ENCODE peak calls at places on chromosomes 12 and 14, in five cellular contexts. One of them, this sample, is unnamed. For H3K27me3 and H3K36me3, the result is how much of the 10 kb centered on the place peaks cover.

GRCh38 chr12:87660987-87661769 is 368.0 kb downstream of the C12orf50 start:
- DNase-seq in mesenchymal stem cell: no peak
- DNase-seq in HepG2: no peak
- DNase-seq in CD8-positive, alpha-beta memory T cell: no peak
- DNase-seq in fibroblast of lung: peak
- DNase-seq in this sample: no peak

GRCh38 chr12:88624911-88625310 is 44.6 kb upstream of the KITLG start:
- DNase-seq in mesenchymal stem cell: peak
- DNase-seq in CD8-positive, alpha-beta memory T cell: no peak
- DNase-seq in HepG2: no peak
- DNase-seq in fibroblast of lung: peak
- DNase-seq in this sample: no peak

GRCh38 chr14:97164014-97164413 is 366.8 kb downstream of the VRK1 start:
- DNase-seq in mesenchymal stem cell: no peak
- DNase-seq in CD8-positive, alpha-beta memory T cell: no peak
- DNase-seq in fibroblast of lung: no peak
- DNase-seq in HepG2: no peak
- DNase-seq in this sample: no peak

GRCh38 chr12:1502856-1503255 is 91.5 kb downstream of the FBXL14 start:
- DNase-seq in HepG2: no peak
- DNase-seq in fibroblast of lung: no peak
- DNase-seq in mesenchymal stem cell: no peak
- DNase-seq in CD8-positive, alpha-beta memory T cell: no peak
- DNase-seq in this sample: no peak

GRCh38 chr12:9271875-9272274 is 63.7 kb upstream of the PZP start:
- DNase-seq in mesenchymal stem cell: no peak
- DNase-seq in HepG2: no peak
- DNase-seq in CD8-positive, alpha-beta memory T cell: no peak
- DNase-seq in fibroblast of lung: no peak
- DNase-seq in this sample: no peak

GRCh38 chr14:100536721-100537700 is 50.2 kb downstream of the BEGAIN start:
- DNase-seq in fibroblast of lung: no peak
- DNase-seq in CD8-positive, alpha-beta memory T cell: peak
- DNase-seq in mesenchymal stem cell: no peak
- DNase-seq in HepG2: no peak
- DNase-seq in this sample: peak

GRCh38 chr12:72075891-72076557 is 137.4 kb downstream of the TPH2 start:
- DNase-seq in fibroblast of lung: no peak
- DNase-seq in HepG2: no peak
- DNase-seq in CD8-positive, alpha-beta memory T cell: no peak
- DNase-seq in mesenchymal stem cell: no peak
- DNase-seq in this sample: peak

GRCh38 chr12:10310926-10311705 is 3.4 kb downstream of the KLRD1 start:
- DNase-seq in mesenchymal stem cell: no peak
- DNase-seq in HepG2: no peak
- DNase-seq in fibroblast of lung: peak
- DNase-seq in CD8-positive, alpha-beta memory T cell: no peak
- DNase-seq in this sample: no peak

GRCh38 chr14:23153891-23154796 is 29.3 kb downstream of the SLC7A8 start:
- DNase-seq in fibroblast of lung: peak
- DNase-seq in CD8-positive, alpha-beta memory T cell: no peak
- DNase-seq in mesenchymal stem cell: no peak
- DNase-seq in HepG2: no peak
- DNase-seq in this sample: peak

GRCh38 chr12:76876696-76877229 is 2.1 kb downstream of the CSRP2 start:
- DNase-seq in mesenchymal stem cell: no peak
- DNase-seq in fibroblast of lung: no peak
- DNase-seq in CD8-positive, alpha-beta memory T cell: no peak
- DNase-seq in HepG2: no peak
- DNase-seq in this sample: no peak

GRCh38 chr12:62785941-62786559 is 148.9 kb downstream of the PPM1H start:
- DNase-seq in HepG2: no peak
- DNase-seq in fibroblast of lung: peak
- DNase-seq in CD8-positive, alpha-beta memory T cell: no peak
- DNase-seq in mesenchymal stem cell: peak
- DNase-seq in this sample: no peak

GRCh38 chr14:105665247-105665950 is 139.0 kb downstream of the TMEM121 start:
- DNase-seq in mesenchymal stem cell: no peak
- DNase-seq in HepG2: no peak
- DNase-seq in CD8-positive, alpha-beta memory T cell: peak
- DNase-seq in fibroblast of lung: no peak
- DNase-seq in this sample: no peak

GRCh38 chr14:80278293-80279037 is 67.2 kb upstream of the DIO2 start:
- DNase-seq in fibroblast of lung: peak
- DNase-seq in mesenchymal stem cell: peak
- DNase-seq in CD8-positive, alpha-beta memory T cell: no peak
- DNase-seq in HepG2: no peak
- DNase-seq in this sample: no peak

GRCh38 chr12:106423291-106423690 is 65.7 kb downstream of the POLR3B start:
- DNase-seq in fibroblast of lung: no peak
- DNase-seq in mesenchymal stem cell: no peak
- DNase-seq in CD8-positive, alpha-beta memory T cell: no peak
- DNase-seq in HepG2: no peak
- DNase-seq in this sample: no peak

GRCh38 chr12:87270894-87271293 is 758.3 kb downstream of the C12orf50 start:
- DNase-seq in HepG2: no peak
- DNase-seq in CD8-positive, alpha-beta memory T cell: no peak
- DNase-seq in fibroblast of lung: peak
- DNase-seq in mesenchymal stem cell: no peak
- DNase-seq in this sample: no peak

GRCh38 chr12:45377815-45378214 is 161.9 kb downstream of the ANO6 start:
- DNase-seq in CD8-positive, alpha-beta memory T cell: no peak
- DNase-seq in HepG2: no peak
- DNase-seq in fibroblast of lung: no peak
- DNase-seq in mesenchymal stem cell: no peak
- DNase-seq in this sample: no peak

GRCh38 chr12:105922670-105923102 is 216.1 kb downstream of the NUAK1 start:
- DNase-seq in mesenchymal stem cell: peak
- DNase-seq in HepG2: no peak
- DNase-seq in fibroblast of lung: peak
- DNase-seq in CD8-positive, alpha-beta memory T cell: no peak
- DNase-seq in this sample: no peak

GRCh38 chr14:21526672-21527319 is 650 bp upstream of the SALL2 start:
- DNase-seq in CD8-positive, alpha-beta memory T cell: no peak
- DNase-seq in mesenchymal stem cell: no peak
- DNase-seq in fibroblast of lung: no peak
- DNase-seq in HepG2: no peak
- DNase-seq in this sample: peak

GRCh38 chr14:75522224-75522764 is at the start of gene BATF:
- DNase-seq in CD8-positive, alpha-beta memory T cell: peak
- DNase-seq in HepG2: no peak
- DNase-seq in fibroblast of lung: no peak
- DNase-seq in mesenchymal stem cell: no peak
- DNase-seq in this sample: no peak

GRCh38 chr12:120404271-120404670 is 33.6 kb upstream of the COX6A1 start:
- DNase-seq in CD8-positive, alpha-beta memory T cell: no peak
- DNase-seq in mesenchymal stem cell: no peak
- DNase-seq in HepG2: no peak
- DNase-seq in fibroblast of lung: no peak
- DNase-seq in this sample: peak

GRCh38 chr14:66401447-66402095 is 84.6 kb upstream of the CCDC196 start:
- DNase-seq in fibroblast of lung: peak
- DNase-seq in mesenchymal stem cell: no peak
- DNase-seq in CD8-positive, alpha-beta memory T cell: no peak
- DNase-seq in HepG2: peak
- DNase-seq in this sample: no peak

GRCh38 chr14:104187931-104188726 is 49.7 kb downstream of the KIF26A start:
- DNase-seq in HepG2: no peak
- DNase-seq in mesenchymal stem cell: no peak
- DNase-seq in CD8-positive, alpha-beta memory T cell: no peak
- DNase-seq in fibroblast of lung: no peak
- DNase-seq in this sample: peak

GRCh38 chr14:32049361-32050103 is 27.6 kb upstream of the ARHGAP5 start:
- DNase-seq in HepG2: no peak
- DNase-seq in mesenchymal stem cell: no peak
- DNase-seq in CD8-positive, alpha-beta memory T cell: no peak
- DNase-seq in fibroblast of lung: peak
- DNase-seq in this sample: no peak

GRCh38 chr14:101781240-101782061 is 19.9 kb downstream of the PPP2R5C start:
- DNase-seq in CD8-positive, alpha-beta memory T cell: no peak
- DNase-seq in mesenchymal stem cell: peak
- DNase-seq in fibroblast of lung: peak
- DNase-seq in HepG2: no peak
- DNase-seq in this sample: peak

GRCh38 chr12:28222081-28222700 is 31.9 kb downstream of the CCDC91 start:
- DNase-seq in fibroblast of lung: peak
- DNase-seq in mesenchymal stem cell: no peak
- DNase-seq in CD8-positive, alpha-beta memory T cell: peak
- DNase-seq in HepG2: no peak
- DNase-seq in this sample: no peak

GRCh38 chr12:77401480-77402105 is 336.2 kb upstream of the E2F7 start:
- DNase-seq in CD8-positive, alpha-beta memory T cell: no peak
- DNase-seq in fibroblast of lung: peak
- DNase-seq in HepG2: no peak
- DNase-seq in mesenchymal stem cell: no peak
- DNase-seq in this sample: no peak

GRCh38 chr12:106498056-106498455 is 84.7 kb upstream of the RFX4 start:
- DNase-seq in fibroblast of lung: peak
- DNase-seq in mesenchymal stem cell: no peak
- DNase-seq in CD8-positive, alpha-beta memory T cell: no peak
- DNase-seq in HepG2: no peak
- DNase-seq in this sample: no peak

GRCh38 chr12:132413931-132414588 is 75.9 kb upstream of the FBRSL1 start:
- DNase-seq in fibroblast of lung: no peak
- DNase-seq in HepG2: no peak
- DNase-seq in mesenchymal stem cell: no peak
- DNase-seq in CD8-positive, alpha-beta memory T cell: no peak
- DNase-seq in this sample: peak

GRCh38 chr14:39370415-39370814 is 61.8 kb downstream of the FBXO33 start:
- DNase-seq in HepG2: no peak
- DNase-seq in mesenchymal stem cell: no peak
- DNase-seq in fibroblast of lung: no peak
- DNase-seq in CD8-positive, alpha-beta memory T cell: no peak
- DNase-seq in this sample: no peak

DNA sequence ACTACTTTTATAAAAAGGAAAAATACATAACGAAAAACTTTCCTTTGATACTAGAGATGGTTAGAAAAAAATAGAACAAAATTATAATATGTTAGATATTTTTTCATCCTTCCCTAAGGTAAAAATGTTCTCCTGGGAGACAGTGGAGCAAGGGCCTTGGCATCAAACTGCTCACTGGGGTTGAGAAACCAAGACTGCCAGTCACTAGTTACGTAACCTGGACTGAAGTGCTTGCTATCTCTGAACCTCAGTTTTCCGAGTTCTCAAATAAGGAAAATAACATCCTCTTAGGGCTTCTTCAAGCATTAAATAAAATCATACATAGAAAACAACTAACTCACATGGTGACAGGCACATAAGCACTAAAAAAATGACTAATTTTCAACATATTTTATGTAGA is 48.2 kb upstream of the FRMD6 start:
- DNase-seq in mesenchymal stem cell: peak
- DNase-seq in fibroblast of lung: no peak
- DNase-seq in CD8-positive, alpha-beta memory T cell: no peak
- DNase-seq in HepG2: no peak
- DNase-seq in this sample: no peak
- H3K4me3 ChIP-seq in mesenchymal stem cell: no peak
- H3K4me3 ChIP-seq in fibroblast of lung: no peak
- H3K4me3 ChIP-seq in CD8-positive, alpha-beta memory T cell: no peak
- H3K4me3 ChIP-seq in HepG2: no peak
- H3K4me3 ChIP-seq in this sample: no peak

GRCh38 chr12:48988030-48988649 is 10.0 kb downstream of the WNT1 start:
- DNase-seq in mesenchymal stem cell: peak
- DNase-seq in HepG2: peak
- DNase-seq in fibroblast of lung: no peak
- DNase-seq in CD8-positive, alpha-beta memory T cell: peak
- DNase-seq in this sample: peak

GRCh38 chr12:48986720-48987291 is 8.7 kb downstream of the WNT1 start:
- DNase-seq in CD8-positive, alpha-beta memory T cell: no peak
- DNase-seq in fibroblast of lung: no peak
- DNase-seq in HepG2: no peak
- DNase-seq in mesenchymal stem cell: no peak
- DNase-seq in this sample: peak

GRCh38 chr12:48982397-48983080 is 4.4 kb downstream of the WNT1 start:
- DNase-seq in mesenchymal stem cell: no peak
- DNase-seq in HepG2: no peak
- DNase-seq in CD8-positive, alpha-beta memory T cell: no peak
- DNase-seq in fibroblast of lung: no peak
- DNase-seq in this sample: peak

GRCh38 chr12:48985901-48986300 is 7.8 kb downstream of the WNT1 start:
- DNase-seq in CD8-positive, alpha-beta memory T cell: no peak
- DNase-seq in HepG2: no peak
- DNase-seq in fibroblast of lung: no peak
- DNase-seq in mesenchymal stem cell: no peak
- DNase-seq in this sample: peak

GRCh38 chr12:48985475-48985897 is 7.4 kb downstream of the WNT1 start:
- DNase-seq in fibroblast of lung: no peak
- DNase-seq in CD8-positive, alpha-beta memory T cell: no peak
- DNase-seq in HepG2: no peak
- DNase-seq in mesenchymal stem cell: no peak
- DNase-seq in this sample: peak
- H3K27me3 ChIP-seq in fibroblast of lung: half or more
- H3K27me3 ChIP-seq in CD8-positive, alpha-beta memory T cell: under half
- H3K27me3 ChIP-seq in HepG2: half or more
- H3K27me3 ChIP-seq in mesenchymal stem cell: half or more
- H3K27me3 ChIP-seq in this sample: half or more

DNA sequence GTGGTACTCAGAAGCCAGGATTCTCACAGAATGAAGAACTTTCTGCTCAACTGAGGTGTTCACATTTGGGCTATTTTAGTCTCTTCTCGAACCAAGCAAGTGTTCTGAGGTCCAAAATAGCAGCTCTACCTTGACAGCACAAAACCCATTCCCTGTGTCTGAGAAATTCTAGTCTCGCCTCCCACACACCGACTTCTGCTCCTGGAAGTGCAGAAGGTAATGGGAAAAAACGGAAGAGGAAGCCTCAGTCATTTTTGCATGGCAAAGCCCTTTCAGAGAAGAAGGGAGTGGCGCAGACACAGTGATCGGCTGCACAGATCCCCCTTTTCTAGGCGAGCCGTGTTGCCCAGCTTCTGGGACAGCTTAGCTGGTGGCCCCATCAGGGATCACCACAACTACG is 31.2 kb upstream of the VPS33A start:
- DNase-seq in HepG2: no peak
- DNase-seq in CD8-positive, alpha-beta memory T cell: no peak
- DNase-seq in fibroblast of lung: no peak
- DNase-seq in mesenchymal stem cell: no peak
- DNase-seq in this sample: no peak
- H3K36me3 ChIP-seq in HepG2: under half
- H3K36me3 ChIP-seq in CD8-positive, alpha-beta memory T cell: under half
- H3K36me3 ChIP-seq in fibroblast of lung: under half
- H3K36me3 ChIP-seq in mesenchymal stem cell: half or more
- H3K36me3 ChIP-seq in this sample: under half

DNA sequence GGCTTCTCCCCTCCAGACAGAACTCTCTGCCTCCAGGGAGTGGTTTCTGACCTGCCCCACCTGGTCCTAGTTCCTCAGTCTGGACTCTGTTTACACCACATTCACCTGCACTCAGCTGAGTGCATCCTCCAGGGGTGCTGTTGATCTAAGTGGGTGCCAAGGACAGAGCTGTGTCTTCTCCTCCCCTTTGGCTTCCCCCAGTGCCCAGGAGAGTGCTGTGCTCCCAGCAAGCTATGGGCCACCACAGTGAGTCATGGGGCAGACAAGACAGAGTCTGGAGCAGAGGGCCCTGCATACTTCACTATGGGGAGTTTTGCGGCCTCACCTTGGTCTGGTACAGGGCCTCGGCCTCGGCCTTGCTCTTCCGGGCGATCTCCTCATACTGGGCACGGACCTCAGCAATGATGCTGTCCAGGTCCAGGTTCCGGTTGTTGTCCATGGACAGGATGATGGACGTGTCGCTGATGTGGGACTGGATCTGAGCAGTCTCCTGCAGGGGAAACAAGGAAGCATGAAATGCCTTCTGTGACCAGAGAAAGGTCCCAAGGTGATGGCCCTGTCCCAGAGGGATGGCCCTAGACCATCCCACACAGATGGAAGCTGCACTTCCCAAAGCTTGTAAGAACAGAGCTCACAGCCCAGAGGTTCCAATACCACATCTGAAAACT is 4.9 kb downstream of the KRT73 start:
- DNase-seq in mesenchymal stem cell: no peak
- DNase-seq in CD8-positive, alpha-beta memory T cell: no peak
- DNase-seq in fibroblast of lung: no peak
- DNase-seq in HepG2: no peak
- DNase-seq in this sample: no peak
- H3K4me3 ChIP-seq in mesenchymal stem cell: no peak
- H3K4me3 ChIP-seq in CD8-positive, alpha-beta memory T cell: no peak
- H3K4me3 ChIP-seq in fibroblast of lung: no peak
- H3K4me3 ChIP-seq in HepG2: no peak
- H3K4me3 ChIP-seq in this sample: no peak

This sample was measured in H7.